ENCODE peak calls at places on chromosomes 11 and 22, in seven cellular contexts. F, R, M, K, G, O and W are unnamed samples.
A peak's percentile ranks its signal among the peaks of the same experiment; 100 is the strongest.

GRCh38 chr11:61542661-61543060 is 34.1 kb downstream of the LRRC10B start:
- DNase-seq in R (no peak), O (no peak), F (no peak), G (no peak), M (no peak), K (no peak), W (no peak)

GRCh38 chr22:35739076-35739475 is 21.4 kb downstream of the APOL5 start:
- DNase-seq in O (no peak), G (no peak), F (no peak), R (no peak), M (no peak), K (no peak), W (no peak)

GRCh38 chr11:30758012-30758411 is 171.9 kb upstream of the MPPED2 start:
- DNase-seq in O (no peak), F (no peak), R (no peak), M (no peak), G (no peak), K (no peak), W (no peak)

GRCh38 chr22:29306830-29307657 is 594 bp downstream of the GAS2L1 start:
- DNase-seq in R (no peak), F (no peak), K (peak; percentile 85), O (peak; percentile 70), M (no peak), G (peak; percentile 89), W (peak; percentile 56)

GRCh38 chr11:36412781-36413383 is 97.2 kb downstream of the TRAF6 start:
- DNase-seq in M (no peak), K (no peak), R (peak; percentile 47), F (no peak), G (no peak), O (peak; percentile 65), W (no peak)

GRCh38 chr11:70689764-70690163 is 291.4 kb downstream of the CTTN start:
- DNase-seq in F (no peak), O (no peak), K (no peak), G (no peak), R (no peak), M (no peak), W (no peak)

GRCh38 chr11:64757549-64758329 is 2.0 kb downstream of the PYGM start:
- DNase-seq in F (no peak), R (no peak), G (no peak), M (no peak), O (no peak), K (no peak), W (no peak)

GRCh38 chr22:20273720-20274119 is 5.6 kb upstream of the RTN4R start:
- DNase-seq in K (no peak), G (no peak), M (no peak), O (no peak), F (no peak), R (no peak), W (no peak)

GRCh38 chr11:130448416-130449068 is at the start of gene ADAMTS15:
- DNase-seq in G (peak; percentile 91), K (peak; percentile 75), M (peak; percentile 20), F (peak; percentile 42), R (no peak), O (peak; percentile 81), W (peak; percentile 62)

GRCh38 chr11:130478204-130478701 is 29.8 kb downstream of the ADAMTS15 start:
- DNase-seq in O (peak; percentile 95), F (no peak), K (peak; percentile 48), M (no peak), G (peak; percentile 80), R (peak; percentile 37), W (no peak)

GRCh38 chr22:44085743-44086741 is 61.9 kb downstream of the PARVB start:
- DNase-seq in F (no peak), R (no peak), M (no peak), G (peak; percentile 72), O (peak; percentile 72), K (peak; percentile 72), W (no peak)

GRCh38 chr11:1826552-1827094 is 8.2 kb upstream of the SYT8 start:
- DNase-seq in G (peak; percentile 22), M (no peak), F (no peak), R (no peak), O (peak; percentile 81), K (peak; percentile 56), W (no peak)

GRCh38 chr22:35212996-35213395 is 44.3 kb upstream of the HMGXB4 start:
- DNase-seq in R (no peak), M (no peak), G (no peak), F (no peak), K (no peak), O (no peak), W (no peak)

GRCh38 chr11:78253797-78254196 is 65.1 kb downstream of the USP35 start:
- DNase-seq in R (peak; percentile 26), F (no peak), O (peak; percentile 53), G (no peak), K (no peak), M (no peak), W (no peak)

GRCh38 chr11:88310246-88310645 is 27.3 kb downstream of the CTSC start:
- DNase-seq in M (no peak), K (no peak), O (peak; percentile 42), F (no peak), G (no peak), R (no peak), W (no peak)

GRCh38 chr22:19929586-19930302 is 11.8 kb upstream of the COMT start:
- DNase-seq in O (no peak), R (no peak), G (no peak), F (no peak), M (no peak), K (no peak), W (no peak)

GRCh38 chr11:130055637-130056036 is 14.1 kb upstream of the APLP2 start:
- DNase-seq in M (no peak), G (no peak), O (peak; percentile 62), F (no peak), K (no peak), R (no peak), W (no peak)

GRCh38 chr11:65429069-65429681 is 6.6 kb downstream of the NEAT1 start:
- DNase-seq in O (peak; percentile 84), K (peak; percentile 59), G (no peak), R (no peak), M (no peak), F (no peak), W (peak; percentile 33)

GRCh38 chr22:42282943-42283287 is 12.5 kb upstream of the TCF20 start:
- DNase-seq in O (no peak), F (no peak), R (no peak), K (no peak), M (no peak), G (no peak), W (no peak)

GRCh38 chr22:27752771-27753170 is 48.8 kb downstream of the MN1 start:
- DNase-seq in O (peak; percentile 90), G (peak; percentile 77), F (no peak), M (no peak), R (no peak), K (no peak), W (no peak)